ENCODE peak calls at places on chromosomes 7 and 10, in five cellular contexts. R is stimulated activated naive CD4-positive, alpha-beta T cell treated with Interleukin-2 at 50 U/mL for 16 hours; E is stimulated activated CD8-positive, alpha-beta memory T cell treated with anti-CD3 and anti-CD28 coated beads, Interleukin-12 subunit alpha, Interleukin-12 subunit beta, amount 100 ng/mL, for 4 hours; I is lower lobe of right lung; G is activated T-helper 9 cell treated with anti-CD3 and anti-CD28 coated beads, Interleukin-2, amount 50 U/mL, for 16 hours. U is an unnamed sample.

GRCh38 chr10:35336921-35337741 is 822 bp downstream of the CCNY start:
- DNase-seq in R (peak; percentile 33), E (peak; percentile 9), I (peak; percentile 72), G (peak; percentile 17), U (no peak)

GRCh38 chr10:130215076-130215917 is 79.1 kb downstream of the GLRX3 start:
- DNase-seq in R (no peak), E (no peak), I (no peak), G (no peak), U (no peak)

GRCh38 chr10:123142701-123143161 is 5.2 kb upstream of the HMX2 start:
- DNase-seq in R (no peak), E (no peak), I (peak; percentile 39), G (no peak), U (no peak)

GRCh38 chr7:4245866-4246470 is 436.1 kb upstream of the FOXK1 start:
- DNase-seq in R (no peak), E (no peak), I (no peak), G (no peak), U (no peak)

GRCh38 chr10:32210306-32211045 is 136.5 kb downstream of the EPC1 start:
- DNase-seq in R (no peak), E (no peak), I (no peak), G (no peak), U (no peak)

GRCh38 chr7:151735854-151736402 is 141.0 kb downstream of the PRKAG2 start:
- DNase-seq in R (no peak), E (no peak), I (no peak), G (no peak), U (no peak)

GRCh38 chr7:45711161-45711490 is 137.0 kb downstream of the ADCY1 start:
- DNase-seq in R (no peak), E (no peak), I (no peak), G (no peak), U (no peak)

GRCh38 chr10:110491346-110491745 is 6.4 kb upstream of the DUSP5 start:
- DNase-seq in R (no peak), E (no peak), I (no peak), G (no peak), U (no peak)

GRCh38 chr10:1194161-1194560 is 138.0 kb downstream of the WDR37 start:
- DNase-seq in R (no peak), E (no peak), I (peak; percentile 19), G (no peak), U (no peak)

GRCh38 chr7:69104023-69104422 is 494.3 kb upstream of the AUTS2 start:
- DNase-seq in R (no peak), E (no peak), I (no peak), G (no peak), U (no peak)

GRCh38 chr7:18414885-18415284 is 80.7 kb upstream of the HDAC9 start:
- DNase-seq in R (no peak), E (no peak), I (no peak), G (no peak), U (no peak)

GRCh38 chr10:47379901-47380300 is 4.2 kb downstream of the ZNF488 start:
- DNase-seq in R (no peak), E (no peak), I (no peak), G (no peak), U (no peak)

GRCh38 chr10:8128511-8128910 is 74.0 kb downstream of the GATA3 start:
- DNase-seq in R (no peak), E (no peak), I (no peak), G (no peak), U (no peak)

GRCh38 chr7:832292-832967 is at the start of gene SUN1:
- DNase-seq in R (peak; percentile 67), E (peak; percentile 50), I (no peak), G (peak; percentile 53), U (no peak)

GRCh38 chr7:153941061-153941460 is 111.1 kb upstream of the DPP6 start:
- DNase-seq in R (no peak), E (no peak), I (no peak), G (no peak), U (no peak)

GRCh38 chr10:88542522-88542921 is 40.6 kb downstream of the RNLS start:
- DNase-seq in R (no peak), E (no peak), I (no peak), G (no peak), U (no peak)

GRCh38 chr10:86292462-86293322 is 73.9 kb downstream of the GRID1 start:
- DNase-seq in R (no peak), E (no peak), I (no peak), G (no peak), U (no peak)

GRCh38 chr10:65903620-65904019 is 1022.2 kb upstream of the LRRTM3 start:
- DNase-seq in R (no peak), E (no peak), I (no peak), G (no peak), U (no peak)

GRCh38 chr10:22369433-22370072 is 24.3 kb downstream of the SPAG6 start:
- DNase-seq in R (no peak), E (no peak), I (no peak), G (no peak), U (no peak)

GRCh38 chr10:119693262-119693957 is 32.4 kb upstream of the INPP5F start:
- DNase-seq in R (no peak), E (no peak), I (no peak), G (no peak), U (no peak)

GRCh38 chr7:1693991-1694524 is 24.0 kb downstream of the ELFN1 start:
- DNase-seq in R (no peak), E (no peak), I (peak; percentile 38), G (no peak), U (no peak)

GRCh38 chr7:92135100-92135429 is 788 bp upstream of the CYP51A1 start:
- DNase-seq in R (no peak), E (no peak), I (no peak), G (no peak), U (no peak)

GRCh38 chr10:70378122-70378521 is 4.3 kb downstream of the LRRC20 start:
- DNase-seq in R (no peak), E (no peak), I (no peak), G (no peak), U (no peak)

GRCh38 chr10:113484487-113484886 is 68.4 kb upstream of the HABP2 start:
- DNase-seq in R (no peak), E (no peak), I (no peak), G (no peak), U (no peak)

GRCh38 chr10:71650397-71650796 is 69.2 kb downstream of the C10orf105 start:
- DNase-seq in R (no peak), E (no peak), I (no peak), G (no peak), U (no peak)

GRCh38 chr7:82932516-82932915 is 230.2 kb downstream of the PCLO start:
- DNase-seq in R (no peak), E (no peak), I (no peak), G (no peak), U (no peak)

GRCh38 chr7:128879461-128879938 is 16.8 kb downstream of the ATP6V1F start:
- DNase-seq in R (no peak), E (no peak), I (peak; percentile 41), G (no peak), U (no peak)